ENCODE peak calls at places on chromosomes 4 and X, in six cellular contexts. N is fibroblast of lung, C is mammary epithelial cell, K is GM23248, Q is HCT116, D is astrocyte. W is an unnamed sample.
A peak's percentile ranks its signal among the peaks of the same experiment; 100 is the strongest.

GRCh38 chr4:3520276-3520675 is 11.9 kb downstream of the LRPAP1 start:
- DNase-seq in N (no peak), C (no peak), K (no peak), Q (no peak), D (no peak), W (no peak)

GRCh38 chrX:54045563-54046228 is 1.4 kb upstream of the PHF8 start:
- DNase-seq in N (no peak), C (no peak), K (no peak), Q (no peak), D (no peak), W (no peak)

GRCh38 chrX:107714196-107714811 is 61.3 kb downstream of the TSC22D3 start:
- DNase-seq in N (no peak), C (no peak), K (peak; percentile 52), Q (no peak), D (no peak), W (peak; percentile 62)

GRCh38 chr4:150237110-150237852 is 159.0 kb downstream of the DCLK2 start:
- DNase-seq in N (peak; percentile 99), C (peak; percentile 75), K (peak; percentile 95), Q (peak; percentile 12), D (peak; percentile 98), W (no peak)

GRCh38 chrX:107678957-107679740 is 50.8 kb downstream of the PRPS1 start:
- DNase-seq in N (peak; percentile 55), C (peak; percentile 63), K (peak; percentile 80), Q (no peak), D (peak; percentile 35), W (peak; percentile 86)

GRCh38 chr4:6333301-6334202 is 63.9 kb downstream of the WFS1 start:
- DNase-seq in N (no peak), C (no peak), K (peak; percentile 11), Q (no peak), D (no peak), W (peak; percentile 59)

GRCh38 chr4:116066711-116067245 is 953.4 kb upstream of the NDST4 start:
- DNase-seq in N (no peak), C (peak; percentile 74), K (no peak), Q (no peak), D (no peak), W (no peak)

GRCh38 chr4:66193487-66193886 is 523.2 kb upstream of the EPHA5 start:
- DNase-seq in N (no peak), C (no peak), K (no peak), Q (no peak), D (no peak), W (no peak)

GRCh38 chrX:11535156-11535919 is 130.4 kb downstream of the ARHGAP6 start:
- DNase-seq in N (no peak), C (no peak), K (no peak), Q (no peak), D (no peak), W (no peak)

DNA sequence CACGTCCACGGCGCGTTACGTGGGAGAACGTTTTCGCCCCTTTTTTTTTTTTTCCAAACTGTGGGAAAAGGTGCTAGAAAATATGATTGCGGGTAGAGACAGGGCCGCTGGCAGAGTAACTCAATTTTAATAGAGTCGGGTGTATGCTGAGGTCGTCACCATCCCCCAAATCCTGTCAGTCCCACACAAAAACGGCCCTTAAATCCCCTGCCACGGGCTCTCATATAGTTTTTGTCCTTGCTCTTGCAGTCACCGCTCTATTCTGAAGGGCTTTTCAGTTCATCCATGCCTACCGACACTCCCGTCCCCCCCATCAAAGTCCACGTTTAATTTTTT is 796 bp upstream of the MED14 start:
- DNase-seq in N (no peak), C (no peak), K (no peak), Q (no peak), D (no peak), W (no peak)
- H3K9ac ChIP-seq in N (peak overlapping the region; percentile 81), C (peak overlapping the region; percentile 82), K (peak overlapping the region; percentile 96), Q (peak overlapping the region; percentile 71), D (peak overlapping the region; percentile 98), W (peak overlapping the region; percentile 87)

DNA sequence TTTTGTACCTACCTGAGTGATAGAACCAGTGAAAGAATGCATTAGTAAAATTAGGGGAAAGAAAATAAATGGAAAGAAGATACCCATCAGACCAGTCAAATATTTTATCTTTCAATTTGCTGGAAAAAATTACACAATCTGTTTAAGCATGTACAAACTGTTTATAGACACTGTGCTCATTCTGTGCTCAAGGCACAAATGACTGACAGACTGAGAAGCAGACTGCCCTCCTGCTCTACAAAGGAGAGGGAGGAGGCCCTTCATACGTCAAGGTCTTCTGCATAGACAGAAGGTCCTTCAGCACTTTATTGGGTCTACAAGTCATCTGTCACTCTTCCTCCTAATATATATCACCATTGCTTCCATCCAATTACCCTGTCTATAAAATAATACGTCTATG is 11.5 kb downstream of the SLC10A6 start:
- DNase-seq in N (no peak), C (no peak), K (no peak), Q (no peak), D (no peak), W (no peak)
- H3K9ac ChIP-seq in N (no peak overlapping the region), C (no peak overlapping the region), K (no peak overlapping the region), Q (no peak overlapping the region), D (no peak overlapping the region), W (no peak overlapping the region)

DNA sequence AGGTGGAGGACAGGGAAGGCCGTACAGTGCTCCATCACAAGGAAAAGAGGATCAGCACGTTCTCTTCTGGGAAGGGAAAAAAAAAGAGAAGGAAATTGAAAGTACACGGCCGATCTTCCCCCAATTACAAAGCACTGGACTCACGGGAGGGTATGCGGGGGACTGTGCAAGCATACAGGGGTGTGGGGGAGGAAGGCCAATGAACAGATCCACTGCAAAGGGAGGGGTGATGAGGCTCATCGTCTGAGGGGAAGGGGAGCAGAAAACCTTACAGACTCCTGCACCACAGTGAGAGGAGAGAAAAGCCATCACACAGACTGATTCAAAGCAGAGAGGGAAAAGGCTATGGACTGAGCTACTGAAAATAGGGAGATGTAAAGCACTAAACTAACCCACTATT is 1.1 kb downstream of the ELK1 start:
- DNase-seq in N (no peak), C (no peak), K (no peak), Q (no peak), D (no peak), W (no peak)
- H3K9ac ChIP-seq in N (peak overlapping the region; percentile 50), C (peak overlapping the region; percentile 61), K (peak overlapping the region; percentile 94), Q (peak overlapping the region; percentile 82), D (peak overlapping the region; percentile 88), W (peak overlapping the region; percentile 74)

GRCh38 chr4:101071241-101071640 is 276.1 kb downstream of the PPP3CA start:
- DNase-seq in N (peak; percentile 58), C (no peak), K (no peak), Q (no peak), D (peak; percentile 44), W (no peak)

GRCh38 chr4:101074326-101074725 is 273.0 kb downstream of the PPP3CA start:
- DNase-seq in N (peak; percentile 40), C (no peak), K (no peak), Q (no peak), D (peak; percentile 42), W (no peak)

GRCh38 chr4:101078950-101079349 is 268.4 kb downstream of the PPP3CA start:
- DNase-seq in N (no peak), C (no peak), K (no peak), Q (no peak), D (no peak), W (no peak)

GRCh38 chr4:101076032-101076431 is 271.3 kb downstream of the PPP3CA start:
- DNase-seq in N (no peak), C (no peak), K (no peak), Q (no peak), D (no peak), W (no peak)

DNA sequence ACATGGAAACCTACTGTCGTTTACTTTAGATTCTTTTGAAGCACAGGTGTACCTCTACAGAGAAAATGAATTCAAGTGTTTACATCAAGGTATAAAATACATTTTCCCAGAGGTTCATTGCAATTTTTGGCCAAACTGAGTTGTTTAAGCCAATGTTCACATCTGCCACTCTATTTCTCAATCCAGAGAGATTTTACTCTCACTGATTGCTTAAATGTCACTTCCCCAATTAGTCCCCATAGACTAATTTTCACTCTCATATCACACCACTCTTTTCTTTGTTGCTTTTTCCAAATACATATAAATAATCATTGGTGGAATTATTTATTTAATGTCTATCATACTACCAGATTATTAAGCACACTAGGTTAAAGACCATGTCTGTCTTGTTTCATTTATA is 271.8 kb downstream of the PPP3CA start:
- DNase-seq in N (no peak), C (no peak), K (no peak), Q (no peak), D (no peak), W (no peak)
- H3K9ac ChIP-seq in N (no peak overlapping the region), C (no peak overlapping the region), K (no peak overlapping the region), Q (no peak overlapping the region), D (no peak overlapping the region), W (no peak overlapping the region)

GRCh38 chrX:30576881-30577280 is 685 bp downstream of the TASL start:
- DNase-seq in N (no peak), C (no peak), K (no peak), Q (no peak), D (no peak), W (peak; percentile 64)
- H3K9ac ChIP-seq in N (no peak overlapping the region), C (no peak overlapping the region), K (no peak overlapping the region), Q (no peak overlapping the region), D (no peak overlapping the region), W (peak overlapping the region; percentile 65)

DNA sequence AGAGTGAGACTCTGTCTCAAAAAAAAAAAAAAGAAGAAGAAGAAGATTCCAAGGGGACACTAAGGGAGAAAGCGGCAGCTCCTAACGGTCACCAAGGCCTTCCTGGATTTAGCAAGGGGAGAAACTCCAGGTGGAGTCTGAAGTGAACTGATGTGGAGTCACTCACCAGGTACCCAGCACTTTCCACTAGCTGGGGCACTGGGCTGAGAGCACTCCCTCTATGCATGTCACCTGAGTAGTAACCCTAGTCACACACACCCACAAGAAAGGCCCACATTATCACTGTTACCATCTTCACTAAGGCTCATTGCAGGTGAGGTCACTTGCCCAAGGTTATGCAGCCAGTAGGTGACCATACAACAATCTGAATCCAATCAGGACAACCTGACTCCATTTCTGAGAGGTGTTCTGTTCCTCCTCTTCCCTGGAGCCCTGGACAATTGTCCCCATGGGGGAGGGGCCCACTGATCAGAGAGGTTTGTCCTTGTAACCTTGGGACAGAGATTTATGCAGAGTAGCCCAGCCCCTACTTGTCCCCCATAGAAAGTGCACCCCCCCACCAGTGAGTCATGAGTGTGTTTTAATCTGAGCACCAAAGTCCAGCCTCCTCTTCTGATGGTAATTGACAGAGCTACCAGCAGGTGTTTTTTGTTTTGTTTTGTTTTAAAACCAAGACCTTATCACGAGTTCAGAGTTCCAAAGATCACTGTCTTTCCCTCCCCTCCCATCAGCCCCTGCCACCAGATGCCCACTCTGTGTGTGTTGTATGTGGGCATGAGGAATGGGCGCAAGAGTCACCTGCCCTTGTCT is 5.9 kb upstream of the SASH3 start:
- DNase-seq in N (no peak), C (no peak), K (no peak), Q (no peak), D (no peak), W (no peak)
- H3K9ac ChIP-seq in N (no peak overlapping the region), C (no peak overlapping the region), K (no peak overlapping the region), Q (no peak overlapping the region), D (no peak overlapping the region), W (peak overlapping the region; percentile 18)

DNA sequence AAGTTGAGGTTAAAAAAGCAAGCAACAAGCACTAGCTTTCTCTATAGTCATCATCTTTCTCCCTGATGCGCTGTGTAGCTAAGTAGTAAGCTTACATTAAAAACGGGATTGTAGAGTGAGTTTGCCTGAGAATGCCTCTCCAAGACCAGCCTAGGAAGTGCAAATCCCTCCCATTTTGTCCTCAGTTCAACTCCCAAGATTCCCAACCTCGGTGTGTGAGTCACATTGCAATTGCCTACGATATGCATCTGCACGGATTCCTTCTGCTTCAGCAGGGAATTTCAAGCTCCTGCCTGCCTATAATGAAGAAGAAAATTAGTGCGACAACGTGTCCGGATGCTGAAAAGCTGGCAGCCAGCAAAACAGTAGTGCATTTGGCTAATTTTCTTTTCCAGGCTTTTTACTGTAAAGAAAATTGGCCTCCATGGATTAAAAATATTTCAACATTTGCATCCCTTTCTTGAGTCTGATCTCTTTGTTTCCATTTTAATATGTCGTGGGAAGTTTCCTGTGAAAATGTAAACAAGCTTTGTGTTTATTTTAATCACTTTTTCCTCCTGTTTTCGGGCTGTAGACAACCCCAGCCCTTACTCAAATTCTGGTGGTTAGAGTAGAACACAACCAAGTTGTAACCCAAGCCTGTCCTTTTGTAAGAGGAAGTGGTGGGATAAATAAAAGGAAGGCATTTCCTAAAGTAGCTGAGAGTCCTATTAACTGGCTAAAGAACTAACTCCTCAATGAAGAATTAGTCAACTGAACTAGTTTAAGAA is 58.4 kb upstream of the TET2 start:
- DNase-seq in N (peak; percentile 98), C (peak; percentile 75), K (peak; percentile 92), Q (no peak), D (peak; percentile 98), W (no peak)
- H3K9ac ChIP-seq in N (no peak overlapping the region), C (no peak overlapping the region), K (peak overlapping the region; percentile 74), Q (no peak overlapping the region), D (peak overlapping the region; percentile 66), W (no peak overlapping the region)

W was measured in Karpas-422.